ENCODE peak calls at places on chromosome X, in eight cellular contexts. S is CD4-positive, CD25-positive, alpha-beta regulatory T cell; Y is heart left ventricle; J is gastrocnemius medialis; F is breast epithelium; B is lung; N is fibroblast of lung; X is DND-41. C is an unnamed sample. For H3K4me1, the result is how much of the 10 kb centered on the place peaks cover.

GRCh38 chrX:30654989-30655607 is 1.9 kb downstream of the GK start:
- DNase-seq in F (no peak), X (no peak), B (no peak), S (peak), J (no peak), Y (no peak), N (peak), C (no peak)

GRCh38 chrX:48972214-48973164 is 845 bp upstream of the KCND1 start:
- DNase-seq in B (peak), S (peak), X (peak), J (no peak), Y (no peak), F (no peak), N (peak), C (no peak)

GRCh38 chrX:11553594-11553993 is 112.1 kb downstream of the ARHGAP6 start:
- DNase-seq in N (no peak), B (no peak), S (no peak), J (no peak), F (no peak), X (no peak), Y (no peak), C (no peak)

GRCh38 chrX:139158256-139158655 is 372.3 kb upstream of the F9 start:
- DNase-seq in X (no peak), F (no peak), J (no peak), N (no peak), Y (no peak), S (no peak), B (peak), C (no peak)

GRCh38 chrX:70046978-70047377 is 2.8 kb downstream of the AWAT2 start:
- DNase-seq in Y (no peak), X (no peak), S (no peak), N (peak), F (no peak), B (no peak), J (no peak), C (no peak)

GRCh38 chrX:16130707-16131106 is 7.3 kb downstream of the GRPR start:
- DNase-seq in J (no peak), Y (no peak), X (no peak), N (no peak), S (no peak), F (no peak), B (no peak), C (no peak)

GRCh38 chrX:16222123-16222522 is 54.8 kb downstream of the MAGEB17 start:
- DNase-seq in S (no peak), B (no peak), Y (no peak), J (no peak), N (no peak), X (no peak), F (no peak), C (no peak)

GRCh38 chrX:101799387-101799786 is 132.4 kb downstream of the ZMAT1 start:
- DNase-seq in B (peak), N (peak), F (peak), S (peak), Y (peak), J (peak), X (peak), C (peak)

GRCh38 chrX:17413228-17413627 is 38.2 kb downstream of the NHS start:
- DNase-seq in S (no peak), Y (no peak), N (peak), J (no peak), B (no peak), X (no peak), F (no peak), C (no peak)

GRCh38 chrX:120857240-120857639 is 18.4 kb downstream of the CT47B1 start:
- DNase-seq in B (no peak), X (no peak), Y (no peak), N (no peak), F (no peak), J (no peak), S (peak), C (no peak)

GRCh38 chrX:31266172-31267076 is 194.6 kb upstream of the FTHL17 start:
- DNase-seq in Y (peak), N (no peak), S (no peak), B (peak), X (no peak), F (peak), J (no peak), C (no peak)

GRCh38 chrX:21973321-21974010 is 33.0 kb downstream of the SMS start:
- DNase-seq in N (no peak), S (peak), F (no peak), Y (no peak), B (no peak), X (no peak), J (no peak), C (no peak)

GRCh38 chrX:15916704-15917084 is 62.1 kb upstream of the AP1S2 start:
- DNase-seq in F (no peak), Y (no peak), N (no peak), X (no peak), B (no peak), S (no peak), J (no peak), C (no peak)

GRCh38 chrX:110794601-110795000 is 1.0 kb downstream of the CHRDL1 start:
- DNase-seq in J (no peak), Y (no peak), S (no peak), F (no peak), N (no peak), X (no peak), B (no peak), C (no peak)

GRCh38 chrX:141945415-141945814 is 41.7 kb downstream of the MAGEC1 start:
- DNase-seq in J (no peak), X (no peak), F (no peak), Y (no peak), N (no peak), B (no peak), S (no peak), C (no peak)

GRCh38 chrX:33053001-33053400 is 158.3 kb downstream of the DMD start:
- DNase-seq in X (no peak), F (no peak), B (no peak), J (no peak), S (no peak), Y (no peak), N (no peak), C (no peak)

GRCh38 chrX:15761564-15762191 is 23.6 kb downstream of the CA5B start:
- DNase-seq in N (peak), Y (no peak), F (no peak), X (peak), J (no peak), S (peak), B (no peak), C (peak)

GRCh38 chrX:40245411-40246140 is 147.8 kb upstream of the BCOR start:
- DNase-seq in S (peak), B (no peak), F (no peak), J (no peak), Y (peak), X (no peak), N (peak), C (no peak)

GRCh38 chrX:133660356-133660755 is 245.1 kb upstream of the GPC4 start:
- DNase-seq in N (peak), F (no peak), J (no peak), Y (no peak), X (no peak), B (no peak), S (no peak), C (no peak)

GRCh38 chrX:30935985-30936384 is 46.9 kb upstream of the TAB3 start:
- DNase-seq in Y (no peak), X (no peak), S (no peak), N (peak), J (no peak), F (no peak), B (no peak), C (no peak)

GRCh38 chrX:103687073-103687695 is 685 bp upstream of the MORF4L2 start:
- DNase-seq in S (peak), B (peak), J (peak), N (no peak), Y (peak), F (peak), X (peak), C (peak)

GRCh38 chrX:148049441-148049840 is 68.3 kb downstream of the FMR1NB start:
- DNase-seq in X (peak), Y (no peak), S (peak), J (no peak), N (peak), F (no peak), B (no peak), C (no peak)

GRCh38 chrX:130051176-130051845 is 59.0 kb downstream of the ELF4 start:
- DNase-seq in S (no peak), N (no peak), J (no peak), X (no peak), F (no peak), Y (no peak), B (no peak), C (no peak)

GRCh38 chrX:134807039-134807729 is 148.9 kb upstream of the PLAC1 start:
- DNase-seq in N (peak), B (peak), F (peak), S (peak), J (peak), Y (peak), X (peak), C (peak)

GRCh38 chrX:3567681-3568080 is 145.8 kb downstream of the PRKX start:
- DNase-seq in F (no peak), N (no peak), B (no peak), X (no peak), S (no peak), Y (no peak), J (no peak), C (no peak)

GRCh38 chrX:41317487-41318208 is 16.3 kb upstream of the DDX3X start:
- DNase-seq in F (no peak), J (no peak), B (no peak), X (no peak), N (peak), S (no peak), Y (no peak), C (no peak)

GRCh38 chrX:2325076-2325784 is 175.5 kb downstream of the DHRSX start:
- DNase-seq in Y (peak), J (peak), F (peak), S (peak), X (no peak), B (peak), N (peak), C (peak)

GRCh38 chrX:15594371-15594770 is 6.4 kb downstream of the ACE2 start:
- DNase-seq in F (no peak), J (no peak), X (no peak), B (no peak), N (no peak), S (no peak), Y (no peak), C (no peak)

GRCh38 chrX:13029341-13029740 is 15.1 kb downstream of the FAM9C start:
- DNase-seq in X (peak), B (no peak), S (peak), F (no peak), Y (peak), J (peak), N (peak), C (no peak)

GRCh38 chrX:355329-356050 is 31.2 kb downstream of the PPP2R3B start:
- DNase-seq in N (no peak), X (no peak), S (no peak), Y (no peak), F (no peak), J (no peak), B (no peak), C (no peak)

GRCh38 chrX:34560180-34560579 is 96.9 kb downstream of the TMEM47 start:
- DNase-seq in Y (no peak), B (no peak), S (no peak), N (no peak), J (no peak), F (no peak), X (no peak), C (no peak)

GRCh38 chrX:115491766-115492165 is 69.2 kb upstream of the PLS3 start:
- DNase-seq in X (no peak), J (no peak), B (no peak), Y (no peak), S (no peak), N (no peak), F (no peak), C (no peak)

GRCh38 chrX:28549839-28550238 is 37.4 kb upstream of the IL1RAPL1 start:
- DNase-seq in S (no peak), F (no peak), J (no peak), N (no peak), X (no peak), B (no peak), Y (no peak), C (no peak)

GRCh38 chrX:71671043-71671829 is 3.9 kb downstream of the LOC101059915 start:
- DNase-seq in X (peak), N (no peak), F (no peak), J (no peak), Y (no peak), S (no peak), B (no peak), C (no peak)

GRCh38 chrX:39903937-39904336 is 193.8 kb downstream of the BCOR start:
- DNase-seq in S (peak), N (no peak), B (no peak), J (no peak), F (no peak), X (no peak), Y (no peak), C (no peak)

GRCh38 chrX:9942086-9942485 is 25.1 kb upstream of the CLDN34 start:
- DNase-seq in N (no peak), B (no peak), Y (no peak), J (no peak), F (no peak), S (peak), X (peak), C (peak)

GRCh38 chrX:9947395-9947794 is 19.8 kb upstream of the CLDN34 start:
- DNase-seq in B (no peak), N (no peak), F (no peak), S (no peak), X (no peak), Y (no peak), J (no peak), C (no peak)

GRCh38 chrX:9938516-9938915 is 28.6 kb upstream of the CLDN34 start:
- DNase-seq in S (no peak), B (no peak), N (no peak), X (no peak), J (no peak), Y (no peak), F (no peak), C (no peak)

GRCh38 chrX:9940397-9940796 is 26.8 kb upstream of the CLDN34 start:
- DNase-seq in X (peak), J (no peak), F (no peak), B (no peak), N (peak), Y (no peak), S (no peak), C (no peak)

GRCh38 chrX:9943420-9943819 is 23.7 kb upstream of the CLDN34 start:
- DNase-seq in J (no peak), B (no peak), N (no peak), F (no peak), Y (no peak), S (peak), X (peak), C (no peak)
- H3K4me1 ChIP-seq in J (under half), B (under half), N (under half), F (under half), Y (under half), S (under half), X (under half), C (under half)

GRCh38 chrX:124344246-124344645 is 2.1 kb upstream of the SH2D1A start:
- DNase-seq in J (no peak), X (no peak), Y (no peak), S (no peak), F (no peak), B (no peak), N (no peak), C (no peak)
- H3K4me1 ChIP-seq in J (under half), X (under half), Y (under half), S (under half), F (under half), B (under half), N (under half), C (half or more)

DNA sequence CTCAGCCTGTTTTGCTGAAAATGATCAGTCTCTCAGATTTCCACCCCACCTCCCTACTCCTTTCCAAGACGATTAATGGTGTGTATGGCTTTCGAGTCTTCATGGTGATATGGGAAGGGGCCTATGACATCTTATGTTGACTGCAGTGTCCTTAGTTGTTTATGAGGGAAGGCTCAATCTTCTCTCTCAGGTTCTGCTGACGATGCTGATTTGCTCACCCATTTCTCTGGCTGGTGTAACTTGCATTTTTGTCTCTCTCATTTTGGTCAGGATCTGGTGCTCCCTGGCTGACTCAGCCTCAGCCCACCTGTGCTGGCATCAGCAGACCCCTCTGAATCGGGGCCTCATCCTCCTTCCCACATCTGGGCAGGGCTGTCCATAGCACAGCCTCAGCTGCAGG is 31.4 kb upstream of the XAGE2 start:
- DNase-seq in F (no peak), X (no peak), Y (no peak), N (no peak), S (no peak), B (no peak), J (no peak), C (no peak)
- H3K4me1 ChIP-seq in F (under half), X (under half), Y (under half), N (under half), S (under half), B (under half), J (under half), C (under half)

DNA sequence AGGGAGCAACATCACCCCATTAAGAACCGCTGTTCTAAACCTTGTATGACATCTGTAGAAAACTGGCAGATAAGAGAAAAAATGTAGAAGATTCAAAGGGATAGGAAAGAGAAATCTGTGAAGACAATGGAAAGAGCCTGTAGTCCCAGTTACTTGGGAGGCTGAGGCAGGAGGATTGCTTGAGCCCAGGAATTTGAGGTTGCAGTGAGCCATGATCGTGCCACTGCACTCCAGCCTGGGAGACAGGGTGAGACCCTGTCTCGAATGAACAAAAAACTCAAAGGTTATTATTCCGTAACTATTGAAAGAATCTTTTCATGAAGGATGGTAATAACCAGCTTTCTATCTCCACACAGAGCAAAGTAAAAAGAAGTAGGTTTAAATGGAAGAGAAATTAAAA is 1.6 kb upstream of the CLCN4 start:
- DNase-seq in N (no peak), Y (no peak), S (no peak), F (no peak), B (no peak), J (no peak), X (no peak), C (no peak)
- H3K4me1 ChIP-seq in N (under half), Y (under half), S (under half), F (under half), B (under half), J (under half), X (under half), C (under half)

GRCh38 chrX:68917799-68918198 is 89.0 kb downstream of the EFNB1 start:
- DNase-seq in N (no peak), S (no peak), F (no peak), J (no peak), Y (no peak), B (no peak), X (no peak), C (no peak)

GRCh38 chrX:68915778-68916177 is 87.0 kb downstream of the EFNB1 start:
- DNase-seq in S (peak), F (no peak), J (no peak), B (no peak), Y (no peak), N (no peak), X (no peak), C (no peak)

GRCh38 chrX:68918202-68918601 is 89.4 kb downstream of the EFNB1 start:
- DNase-seq in J (no peak), Y (no peak), N (no peak), S (no peak), F (no peak), B (no peak), X (no peak), C (no peak)

GRCh38 chrX:68914337-68914989 is 85.6 kb downstream of the EFNB1 start:
- DNase-seq in N (no peak), X (no peak), S (no peak), J (no peak), Y (no peak), F (no peak), B (no peak), C (no peak)

DNA sequence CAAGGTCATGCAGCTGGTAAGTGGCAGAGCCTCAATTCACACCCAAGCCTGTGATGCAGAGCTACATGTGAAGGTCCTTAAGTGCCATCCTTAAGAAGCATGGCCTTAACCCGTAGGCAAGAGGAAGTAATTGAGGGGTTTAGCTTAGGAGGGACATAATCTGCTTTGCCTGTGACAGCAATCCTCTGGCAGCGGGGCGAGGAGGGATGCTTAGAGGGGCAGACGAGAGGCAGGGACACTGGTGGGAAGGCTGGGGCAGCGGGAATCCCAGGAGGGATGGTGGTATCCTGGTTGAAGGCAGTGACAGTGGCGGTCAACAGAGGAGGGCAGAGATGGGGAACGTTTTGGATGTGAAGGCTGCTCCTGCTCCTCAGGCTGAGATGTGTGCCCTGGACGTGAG is 88.1 kb downstream of the EFNB1 start:
- DNase-seq in X (no peak), F (no peak), Y (no peak), B (no peak), J (no peak), N (no peak), S (no peak), C (no peak)
- H3K4me1 ChIP-seq in X (under half), F (under half), Y (under half), B (under half), J (under half), N (under half), S (under half), C (under half)

GRCh38 chrX:19956923-19957322 is 33.9 kb downstream of the BCLAF3 start:
- DNase-seq in N (no peak), S (no peak), J (no peak), X (no peak), F (no peak), Y (peak), B (no peak), C (no peak)
- H3K4me1 ChIP-seq in N (under half), S (under half), J (under half), X (under half), F (under half), Y (under half), B (under half), C (under half)

GRCh38 chrX:132505116-132505515 is 16.3 kb upstream of the MBNL3 start:
- DNase-seq in S (no peak), Y (no peak), B (no peak), X (no peak), F (no peak), J (no peak), N (peak), C (no peak)

GRCh38 chrX:132504417-132504816 is 15.6 kb upstream of the MBNL3 start:
- DNase-seq in Y (no peak), X (no peak), J (no peak), N (no peak), F (no peak), B (no peak), S (no peak), C (no peak)

GRCh38 chrX:132497432-132497831 is 8.6 kb upstream of the MBNL3 start:
- DNase-seq in N (no peak), Y (no peak), X (no peak), J (no peak), F (no peak), S (no peak), B (no peak), C (no peak)

GRCh38 chrX:132501606-132502005 is 12.8 kb upstream of the MBNL3 start:
- DNase-seq in J (no peak), F (no peak), N (peak), B (no peak), S (no peak), Y (no peak), X (no peak), C (no peak)
- H3K4me1 ChIP-seq in J (under half), F (under half), N (under half), B (under half), S (under half), Y (under half), X (under half), C (under half)

C was measured in CD8-positive, alpha-beta memory T cell.